ENCODE peak calls at places on chromosome 14, in four cellular contexts. One of them, this sample, is unnamed.

GRCh38 chr14:50901361-50901760 is 29.5 kb downstream of the ABHD12B start:
- DNase-seq in astrocyte: no peak
- DNase-seq in ovary: no peak
- DNase-seq in GM23338: no peak
- DNase-seq in this sample: no peak

GRCh38 chr14:38250316-38250715 is 5.6 kb downstream of the CLEC14A start:
- DNase-seq in astrocyte: no peak
- DNase-seq in ovary: no peak
- DNase-seq in GM23338: no peak
- DNase-seq in this sample: no peak

GRCh38 chr14:93072659-93073365 is 42.9 kb downstream of the ITPK1 start:
- DNase-seq in astrocyte: no peak
- DNase-seq in ovary: no peak
- DNase-seq in GM23338: no peak
- DNase-seq in this sample: no peak

GRCh38 chr14:43687866-43688265 is 819.2 kb downstream of the FSCB start:
- DNase-seq in astrocyte: peak
- DNase-seq in ovary: no peak
- DNase-seq in GM23338: no peak
- DNase-seq in this sample: peak

GRCh38 chr14:73713206-73713803 is 879 bp downstream of the PNMA1 start:
- DNase-seq in astrocyte: no peak
- DNase-seq in ovary: peak
- DNase-seq in GM23338: no peak
- DNase-seq in this sample: no peak

GRCh38 chr14:32694795-32695449 is 243.8 kb upstream of the NPAS3 start:
- DNase-seq in astrocyte: no peak
- DNase-seq in ovary: no peak
- DNase-seq in GM23338: no peak
- DNase-seq in this sample: no peak

GRCh38 chr14:74875941-74876913 is at the start of gene PROX2:
- DNase-seq in astrocyte: no peak
- DNase-seq in ovary: no peak
- DNase-seq in GM23338: peak
- DNase-seq in this sample: no peak

GRCh38 chr14:57833304-57833703 is 32.6 kb downstream of the SLC35F4 start:
- DNase-seq in astrocyte: peak
- DNase-seq in ovary: no peak
- DNase-seq in GM23338: no peak
- DNase-seq in this sample: peak

GRCh38 chr14:49679271-49679670 is 8.7 kb downstream of the POLE2 start:
- DNase-seq in astrocyte: peak
- DNase-seq in ovary: no peak
- DNase-seq in GM23338: no peak
- DNase-seq in this sample: no peak

GRCh38 chr14:26597136-26598080 is at the start of gene NOVA1:
- DNase-seq in astrocyte: peak
- DNase-seq in ovary: peak
- DNase-seq in GM23338: peak
- DNase-seq in this sample: peak

GRCh38 chr14:68076451-68076850 is 256.9 kb downstream of the RAD51B start:
- DNase-seq in astrocyte: peak
- DNase-seq in ovary: no peak
- DNase-seq in GM23338: no peak
- DNase-seq in this sample: peak

GRCh38 chr14:54627325-54627717 is 60.4 kb downstream of the SAMD4A start:
- DNase-seq in astrocyte: no peak
- DNase-seq in ovary: no peak
- DNase-seq in GM23338: peak
- DNase-seq in this sample: no peak

GRCh38 chr14:54629183-54629582 is 62.3 kb downstream of the SAMD4A start:
- DNase-seq in astrocyte: no peak
- DNase-seq in ovary: no peak
- DNase-seq in GM23338: no peak
- DNase-seq in this sample: no peak

GRCh38 chr14:54629635-54630360 is 62.9 kb downstream of the SAMD4A start:
- DNase-seq in astrocyte: no peak
- DNase-seq in ovary: no peak
- DNase-seq in GM23338: no peak
- DNase-seq in this sample: no peak

GRCh38 chr14:54625158-54625557 is 58.2 kb downstream of the SAMD4A start:
- DNase-seq in astrocyte: peak
- DNase-seq in ovary: no peak
- DNase-seq in GM23338: peak
- DNase-seq in this sample: peak

DNA sequence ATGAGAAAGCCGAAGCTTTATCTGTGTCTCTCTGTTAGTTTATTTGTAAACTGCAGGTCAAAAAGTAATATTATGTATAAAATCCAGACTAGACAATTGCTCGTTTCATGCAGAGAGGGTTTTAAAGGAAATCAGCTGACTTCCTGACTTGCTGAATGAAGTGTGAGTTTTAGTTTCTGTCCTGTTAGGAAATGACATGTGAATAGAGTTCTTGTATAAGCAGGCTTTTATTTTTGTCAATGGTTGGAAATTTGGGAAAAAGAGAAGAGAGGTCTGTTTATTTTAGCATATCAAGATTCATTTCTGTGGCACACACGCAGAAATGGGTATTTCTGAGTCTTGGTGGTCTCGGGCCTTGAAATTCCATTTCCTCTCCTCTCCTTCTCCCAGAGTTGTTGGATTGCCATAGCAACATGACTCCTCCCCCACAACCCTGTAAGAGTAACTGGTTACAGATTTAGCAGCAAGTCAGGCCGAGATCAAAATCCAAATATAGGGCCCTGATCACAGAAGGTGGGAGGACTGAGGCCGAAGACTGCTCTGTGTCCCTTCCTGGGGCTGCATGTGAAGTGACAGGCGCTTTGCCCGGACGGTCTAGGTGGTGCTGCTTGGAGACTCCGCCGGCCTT is 60.9 kb downstream of the SAMD4A start:
- DNase-seq in astrocyte: peak
- DNase-seq in ovary: no peak
- DNase-seq in GM23338: peak
- DNase-seq in this sample: peak
- H3K4me3 ChIP-seq in astrocyte: peak
- H3K4me3 ChIP-seq in ovary: no peak
- H3K4me3 ChIP-seq in GM23338: no peak
- H3K4me3 ChIP-seq in this sample: peak

DNA sequence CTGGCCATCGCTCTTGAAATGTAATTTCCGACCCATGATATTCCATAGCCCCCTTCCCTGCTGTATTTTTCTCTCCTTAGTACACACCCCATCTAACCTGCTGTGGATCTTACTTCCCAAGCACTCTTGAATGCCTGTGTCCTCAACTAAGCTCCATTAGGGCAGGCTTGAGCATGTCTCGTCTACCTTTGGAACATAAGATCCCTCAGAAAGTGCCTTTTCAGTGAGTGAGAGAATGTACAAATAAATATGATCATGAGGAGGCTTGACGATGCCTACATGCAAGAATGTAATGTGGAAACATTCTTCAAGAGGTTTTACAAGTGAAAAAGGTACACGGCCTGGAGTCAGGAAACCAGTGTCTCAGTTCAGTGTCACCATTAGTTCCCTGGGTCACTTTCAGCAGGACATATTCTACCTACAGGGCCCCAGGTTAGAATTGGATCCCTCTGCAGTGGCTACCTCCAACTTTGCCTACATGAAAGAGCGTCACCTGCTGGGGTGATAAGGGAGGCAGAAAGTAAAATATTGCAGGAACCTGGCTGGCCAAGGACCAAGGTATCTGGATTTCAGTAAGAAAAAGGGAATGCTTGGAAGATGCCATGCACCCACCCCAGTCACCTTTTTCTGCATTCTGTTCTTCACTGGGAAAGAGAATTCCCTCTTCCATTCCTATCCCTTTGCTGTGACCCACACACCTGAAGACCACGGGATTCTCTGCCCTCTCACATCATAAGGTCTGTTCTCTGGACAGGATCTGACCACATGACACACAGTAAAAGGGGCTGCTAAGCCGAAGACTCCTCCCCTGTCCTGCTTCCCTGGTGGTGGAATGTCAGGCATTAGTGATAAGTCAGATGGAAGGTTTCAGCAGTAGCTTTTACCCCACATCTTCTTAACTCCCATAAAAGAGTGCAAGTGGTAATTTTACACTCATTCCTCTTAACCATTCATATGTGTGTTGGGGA is 24.6 kb upstream of the SERPINA1 start:
- DNase-seq in astrocyte: no peak
- DNase-seq in ovary: no peak
- DNase-seq in GM23338: peak
- DNase-seq in this sample: peak
- TF ChIP-seq CTCF in astrocyte: peak
- TF ChIP-seq CTCF in ovary: no peak
- TF ChIP-seq CTCF in GM23338: peak
- TF ChIP-seq CTCF in this sample: peak

DNA sequence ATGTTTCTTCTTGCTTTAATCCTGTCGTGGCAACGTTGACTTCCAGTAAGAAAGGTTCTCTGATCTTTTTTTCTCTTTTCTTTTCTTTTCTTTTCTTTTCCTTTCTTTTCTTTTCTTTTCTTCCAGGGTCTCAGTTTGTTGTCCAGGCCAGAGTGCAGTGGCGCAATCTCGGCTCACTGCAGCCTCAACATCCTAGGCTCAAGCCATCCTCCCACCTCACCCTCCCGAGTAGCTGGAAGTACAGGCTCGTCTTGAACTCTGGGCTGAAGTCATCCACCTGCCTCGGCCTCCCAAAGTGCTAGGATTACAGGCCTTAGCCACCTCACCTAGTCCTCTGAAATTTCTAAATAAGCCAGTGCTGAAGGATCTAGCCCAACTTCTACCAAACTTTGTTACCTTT is 1.3 kb upstream of the MAP3K9 start:
- DNase-seq in astrocyte: no peak
- DNase-seq in ovary: no peak
- DNase-seq in GM23338: no peak
- DNase-seq in this sample: no peak
- H3K4me3 ChIP-seq in astrocyte: peak
- H3K4me3 ChIP-seq in ovary: no peak
- H3K4me3 ChIP-seq in GM23338: peak
- H3K4me3 ChIP-seq in this sample: no peak

GRCh38 chr14:105287249-105288102 is 13.3 kb downstream of the BRF1 start:
- DNase-seq in astrocyte: no peak
- DNase-seq in ovary: no peak
- DNase-seq in GM23338: peak
- DNase-seq in this sample: no peak

GRCh38 chr14:105286759-105287144 is 14.0 kb downstream of the BRF1 start:
- DNase-seq in astrocyte: no peak
- DNase-seq in ovary: no peak
- DNase-seq in GM23338: no peak
- DNase-seq in this sample: no peak

GRCh38 chr14:105292810-105293711 is 7.7 kb downstream of the BRF1 start:
- DNase-seq in astrocyte: no peak
- DNase-seq in ovary: no peak
- DNase-seq in GM23338: no peak
- DNase-seq in this sample: no peak

GRCh38 chr14:105294142-105294597 is 6.6 kb downstream of the BRF1 start:
- DNase-seq in astrocyte: peak
- DNase-seq in ovary: no peak
- DNase-seq in GM23338: no peak
- DNase-seq in this sample: peak

DNA sequence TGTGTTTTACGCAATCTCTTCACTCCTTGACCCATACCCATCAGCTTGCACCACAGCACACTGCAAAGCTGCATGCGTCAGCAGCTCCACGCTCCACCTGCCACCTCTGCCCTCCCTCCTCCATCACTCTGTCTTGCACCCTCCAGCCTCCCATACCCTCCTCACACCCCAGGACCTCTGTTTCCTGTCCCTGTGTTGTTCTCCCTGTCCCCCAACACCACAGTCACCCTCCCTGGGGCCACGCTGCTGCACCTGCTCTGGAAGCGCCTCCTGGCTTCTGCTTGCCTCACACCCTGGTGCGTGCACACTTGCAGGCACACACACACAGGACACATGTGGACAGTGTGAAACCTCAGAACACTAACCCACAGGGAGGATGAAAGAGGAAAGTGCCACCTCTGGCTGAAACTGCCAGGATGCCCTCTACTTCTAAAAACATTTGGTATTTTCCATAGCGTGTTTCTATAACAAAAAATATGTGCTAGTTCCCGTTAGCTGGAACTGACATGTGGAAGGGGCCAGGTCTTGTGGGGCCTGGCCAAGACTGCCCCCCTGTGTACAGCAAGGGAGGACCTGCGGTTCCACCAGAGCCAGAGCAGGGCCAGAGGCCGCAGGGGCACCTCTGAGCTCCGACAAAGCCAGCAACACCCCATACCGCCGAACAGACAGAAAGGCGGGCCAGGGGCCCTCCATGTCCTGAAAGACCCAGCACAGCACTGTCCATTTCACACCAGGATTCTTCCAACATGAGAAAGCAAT is 10.0 kb downstream of the BRF1 start:
- DNase-seq in astrocyte: no peak
- DNase-seq in ovary: no peak
- DNase-seq in GM23338: peak
- DNase-seq in this sample: no peak
- TF ChIP-seq CTCF in astrocyte: no peak
- TF ChIP-seq CTCF in ovary: no peak
- TF ChIP-seq CTCF in GM23338: peak
- TF ChIP-seq CTCF in this sample: no peak

GRCh38 chr14:102827716-102828115 is 50.5 kb downstream of the TRAF3 start:
- DNase-seq in astrocyte: peak
- DNase-seq in ovary: no peak
- DNase-seq in GM23338: no peak
- DNase-seq in this sample: no peak
- H3K4me3 ChIP-seq in astrocyte: no peak
- H3K4me3 ChIP-seq in ovary: no peak
- H3K4me3 ChIP-seq in GM23338: no peak
- H3K4me3 ChIP-seq in this sample: no peak

DNA sequence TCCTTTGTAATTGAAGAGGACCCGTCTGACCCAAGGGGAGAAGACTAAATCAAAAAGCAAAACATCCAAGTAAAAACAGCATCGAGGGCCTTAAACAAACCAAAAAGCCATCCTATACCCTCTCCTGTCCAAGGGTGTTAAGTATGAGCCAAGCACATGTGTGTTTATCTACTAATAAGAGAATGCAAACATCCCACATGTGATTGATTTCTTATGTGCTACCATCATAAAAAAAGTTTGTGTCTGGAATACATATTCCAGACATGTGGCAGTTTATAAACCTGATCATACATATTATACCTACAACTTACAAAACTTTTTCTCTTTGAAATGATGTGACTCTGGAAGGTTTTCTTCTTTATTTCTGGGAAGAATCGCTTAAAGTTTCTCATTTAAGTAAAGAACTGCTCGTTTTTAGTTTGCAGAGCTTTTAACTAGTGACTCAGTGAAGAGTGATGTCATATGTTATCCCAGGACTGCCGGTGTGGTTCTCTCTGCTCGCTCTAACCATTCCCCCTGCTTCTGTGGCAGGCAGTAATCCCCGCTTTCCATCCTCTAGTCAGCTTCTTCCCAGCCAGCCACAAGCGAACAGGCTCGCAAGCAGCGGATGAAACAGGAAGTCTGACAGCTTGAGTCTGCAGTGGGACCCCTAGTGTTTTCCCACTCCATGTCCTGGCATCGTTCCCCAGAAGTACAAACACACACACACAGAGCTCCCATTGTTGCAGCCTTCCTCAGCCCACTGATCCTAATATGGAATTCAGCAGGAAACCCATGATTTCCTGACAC is 431 bp upstream of the RHOJ start:
- DNase-seq in astrocyte: peak
- DNase-seq in ovary: peak
- DNase-seq in GM23338: peak
- DNase-seq in this sample: peak
- TF ChIP-seq CTCF in astrocyte: peak
- TF ChIP-seq CTCF in ovary: no peak
- TF ChIP-seq CTCF in GM23338: peak
- TF ChIP-seq CTCF in this sample: peak

GRCh38 chr14:56268653-56269052 is 150.4 kb downstream of the PELI2 start:
- DNase-seq in astrocyte: peak
- DNase-seq in ovary: no peak
- DNase-seq in GM23338: peak
- DNase-seq in this sample: no peak
- H3K4me3 ChIP-seq in astrocyte: no peak
- H3K4me3 ChIP-seq in ovary: no peak
- H3K4me3 ChIP-seq in GM23338: no peak
- H3K4me3 ChIP-seq in this sample: no peak

This sample was measured in fibroblast of pulmonary artery.